ENCODE peak calls at places on chromosomes 2 and 18, in nine cellular contexts. E, F, P, N, C, L, O, X and U are unnamed samples.

GRCh38 chr18:42176599-42176998 is 221.6 kb downstream of the PIK3C3 start:
- DNase-seq in E (no peak), F (no peak), P (no peak), N (no peak), C (no peak), L (no peak), O (no peak), X (no peak), U (no peak)

GRCh38 chr18:50879302-50880107 is 587 bp downstream of the ME2 start:
- DNase-seq in E (peak; percentile 39), F (no peak), P (no peak), N (no peak), C (peak; percentile 62), L (peak; percentile 73), O (no peak), X (no peak), U (no peak)

GRCh38 chr2:216857131-216857550 is 2.7 kb downstream of the TNP1 start:
- DNase-seq in E (no peak), F (no peak), P (no peak), N (no peak), C (peak; percentile 25), L (no peak), O (no peak), X (no peak), U (no peak)

GRCh38 chr2:67752964-67753363 is 309.8 kb downstream of the C1D start:
- DNase-seq in E (no peak), F (no peak), P (no peak), N (no peak), C (peak; percentile 66), L (no peak), O (no peak), X (no peak), U (no peak)

GRCh38 chr2:929965-930364 is 20.7 kb upstream of the SNTG2 start:
- DNase-seq in E (no peak), F (no peak), P (no peak), N (no peak), C (no peak), L (no peak), O (no peak), X (no peak), U (no peak)

GRCh38 chr2:177123048-177123447 is 89.5 kb upstream of the HNRNPA3 start:
- DNase-seq in E (no peak), F (no peak), P (no peak), N (no peak), C (no peak), L (no peak), O (no peak), X (no peak), U (no peak)

GRCh38 chr2:204060896-204061640 is 124.5 kb downstream of the ICOS start:
- DNase-seq in E (no peak), F (no peak), P (no peak), N (no peak), C (no peak), L (no peak), O (no peak), X (no peak), U (no peak)

GRCh38 chr2:172148246-172148645 is 45.5 kb upstream of the DLX2 start:
- DNase-seq in E (no peak), F (no peak), P (no peak), N (no peak), C (no peak), L (no peak), O (no peak), X (no peak), U (no peak)

GRCh38 chr2:58984731-58985130 is 743.6 kb upstream of the FANCL start:
- DNase-seq in E (no peak), F (no peak), P (no peak), N (no peak), C (no peak), L (no peak), O (no peak), X (no peak), U (no peak)

GRCh38 chr2:64276417-64277095 is 132.3 kb upstream of the PELI1 start:
- DNase-seq in E (peak; percentile 78), F (no peak), P (no peak), N (no peak), C (no peak), L (no peak), O (no peak), X (no peak), U (no peak)

GRCh38 chr2:119960821-119961220 is 52.1 kb upstream of the EPB41L5 start:
- DNase-seq in E (no peak), F (no peak), P (no peak), N (no peak), C (peak; percentile 96), L (no peak), O (no peak), X (no peak), U (no peak)

GRCh38 chr2:22450831-22451230 is 934.1 kb upstream of the KLHL29 start:
- DNase-seq in E (no peak), F (no peak), P (no peak), N (no peak), C (no peak), L (peak; percentile 49), O (no peak), X (no peak), U (no peak)

GRCh38 chr2:69465513-69466456 is 28.6 kb upstream of the NFU1 start:
- DNase-seq in E (no peak), F (peak; percentile 65), P (peak; percentile 67), N (no peak), C (no peak), L (no peak), O (peak; percentile 67), X (no peak), U (no peak)

GRCh38 chr2:7044253-7045250 is 127.3 kb downstream of the RNF144A start:
- DNase-seq in E (peak; percentile 50), F (peak; percentile 73), P (peak; percentile 69), N (no peak), C (peak; percentile 60), L (peak; percentile 83), O (peak; percentile 81), X (peak; percentile 38), U (peak; percentile 52)

GRCh38 chr2:191478754-191479679 is 198.9 kb upstream of the NABP1 start:
- DNase-seq in E (no peak), F (peak; percentile 51), P (no peak), N (no peak), C (peak; percentile 57), L (no peak), O (no peak), X (no peak), U (peak; percentile 30)

GRCh38 chr18:30328839-30329238 is 713.7 kb downstream of the DSC3 start:
- DNase-seq in E (no peak), F (no peak), P (no peak), N (no peak), C (no peak), L (no peak), O (no peak), X (no peak), U (no peak)

GRCh38 chr2:214127178-214127970 is 283.5 kb upstream of the VWC2L start:
- DNase-seq in E (no peak), F (no peak), P (peak; percentile 46), N (no peak), C (peak; percentile 62), L (no peak), O (no peak), X (no peak), U (no peak)

GRCh38 chr2:20664431-20665260 is 2.3 kb upstream of the GDF7 start:
- DNase-seq in E (peak; percentile 25), F (no peak), P (no peak), N (no peak), C (no peak), L (no peak), O (no peak), X (no peak), U (no peak)

GRCh38 chr2:96153991-96154431 is 8.8 kb upstream of the DUSP2 start:
- DNase-seq in E (peak; percentile 36), F (no peak), P (no peak), N (peak; percentile 0), C (no peak), L (no peak), O (peak; percentile 51), X (no peak), U (no peak)
- TF ChIP-seq CTCF in E (peak; percentile 19), F (no peak), P (no peak), N (no peak), C (no peak), L (no peak), O (no peak), X (peak; percentile 10), U (no peak)

GRCh38 chr18:55275042-55275897 is 312.7 kb downstream of the TCF4 start:
- DNase-seq in E (no peak), F (peak; percentile 18), P (peak; percentile 73), N (peak; percentile 13), C (peak; percentile 92), L (no peak), O (no peak), X (no peak), U (no peak)
- TF ChIP-seq CTCF in E (peak; percentile 59), F (peak; percentile 20), P (peak; percentile 29), N (no peak), C (no peak), L (peak; percentile 10), O (peak; percentile 9), X (no peak), U (no peak)

DNA sequence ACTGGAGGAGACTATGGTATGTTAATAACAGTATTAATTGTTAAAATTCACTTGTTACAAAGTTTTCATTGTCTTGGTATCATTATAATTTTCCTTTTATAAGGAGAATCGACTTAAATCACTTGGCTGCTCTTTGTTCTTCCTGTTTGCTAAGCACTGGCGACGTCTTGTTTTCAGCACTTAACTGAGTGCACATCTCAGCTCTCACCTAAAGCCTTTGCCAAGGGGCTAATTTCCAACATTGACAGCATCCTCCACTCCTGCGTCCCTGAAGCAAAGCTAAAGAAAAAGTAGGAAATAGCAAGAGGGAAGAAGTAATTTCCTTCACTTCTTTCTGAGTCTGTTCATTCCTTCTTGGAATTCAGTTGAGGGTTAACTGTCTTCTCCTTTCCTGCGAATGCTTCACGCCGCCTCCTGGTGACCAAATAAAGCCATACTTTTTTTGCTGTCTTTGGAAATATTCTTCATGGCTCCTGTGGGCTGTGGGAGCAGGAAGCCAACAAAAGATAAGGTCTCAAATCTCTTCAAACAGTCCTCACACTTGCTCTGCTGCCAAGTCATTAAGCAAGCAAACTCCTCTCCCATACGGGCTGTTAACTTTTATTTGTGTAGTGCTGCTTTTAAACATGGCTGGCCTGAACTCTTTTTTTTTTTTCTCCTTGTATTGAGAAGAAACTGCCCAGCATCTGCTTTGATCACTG is 100.8 kb downstream of the DPP10 start:
- DNase-seq in E (peak; percentile 42), F (peak; percentile 27), P (no peak), N (no peak), C (peak; percentile 1), L (no peak), O (no peak), X (no peak), U (no peak)
- TF ChIP-seq CTCF in E (peak; percentile 62), F (peak; percentile 44), P (no peak), N (peak; percentile 40), C (peak; percentile 4), L (peak; percentile 21), O (peak; percentile 25), X (peak; percentile 54), U (peak; percentile 50)

DNA sequence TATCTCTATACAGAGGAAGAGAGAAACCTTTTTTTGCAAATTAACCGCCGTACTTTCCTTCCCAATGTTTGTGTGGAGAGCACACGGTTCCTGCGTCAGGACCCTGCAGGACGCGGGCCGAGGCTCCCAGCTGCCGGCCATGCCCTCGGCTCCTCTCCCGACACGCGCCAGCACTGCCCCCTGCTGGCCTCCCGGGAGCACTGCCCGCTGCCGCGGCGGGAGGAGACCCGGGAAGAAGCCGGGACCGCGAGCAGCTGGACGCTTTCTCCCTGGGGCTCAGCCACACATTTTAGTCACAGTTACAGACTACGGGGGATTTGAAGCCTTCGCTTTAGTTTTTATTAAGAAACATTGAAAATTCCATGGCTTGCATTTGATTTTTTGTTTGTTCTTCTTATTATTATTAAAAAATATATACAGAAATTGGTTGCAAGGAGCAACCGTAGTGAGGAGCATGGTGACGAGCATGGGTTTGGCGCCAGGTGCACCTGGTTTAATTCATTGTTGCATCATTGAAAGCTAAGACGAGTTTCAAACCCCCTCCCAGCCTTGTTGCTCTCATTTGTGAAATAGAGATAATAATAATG is 401.2 kb downstream of the GALR1 start:
- DNase-seq in E (peak; percentile 83), F (peak; percentile 76), P (peak; percentile 73), N (no peak), C (peak; percentile 8), L (peak; percentile 90), O (peak; percentile 89), X (peak; percentile 91), U (peak; percentile 88)
- TF ChIP-seq CTCF in E (peak; percentile 99), F (peak; percentile 94), P (peak; percentile 74), N (peak; percentile 36), C (peak; percentile 20), L (peak; percentile 96), O (peak; percentile 95), X (peak; percentile 97), U (peak; percentile 97)